ENCODE peak calls at places on chromosomes 7 and 10, in seven cellular contexts. R is thoracic aorta, J is GM23338, N is esophagus squamous epithelium, I is endothelial cell of umbilical vein, Z is H1, Q is ovary. T is an unnamed sample. For H3K4me1 and H3K36me3, the result is how much of the 10 kb centered on the place peaks cover.

GRCh38 chr7:102967798-102968197 is 55.0 kb downstream of the LRRC17 start:
- DNase-seq in R (no peak), J (no peak), N (no peak), I (no peak), Z (no peak), Q (no peak), T (no peak)

GRCh38 chr7:48108959-48109847 is 20.1 kb downstream of the UPP1 start:
- DNase-seq in R (no peak), J (no peak), N (no peak), I (no peak), Z (no peak), Q (no peak), T (no peak)

GRCh38 chr7:26490631-26491624 is 199.3 kb downstream of the SNX10 start:
- DNase-seq in R (no peak), J (no peak), N (no peak), I (no peak), Z (no peak), Q (no peak), T (no peak)

GRCh38 chr7:124929467-124930172 is at the start of gene POT1:
- DNase-seq in R (peak), J (peak), N (peak), I (peak), Z (peak), Q (peak), T (peak)

GRCh38 chr10:59383436-59383835 is 21.1 kb upstream of the FAM13C start:
- DNase-seq in R (no peak), J (no peak), N (no peak), I (no peak), Z (no peak), Q (no peak), T (no peak)

GRCh38 chr7:123916240-123916724 is 8.8 kb upstream of the SPAM1 start:
- DNase-seq in R (no peak), J (peak), N (no peak), I (peak), Z (peak), Q (no peak), T (no peak)

GRCh38 chr10:2494386-2494785 is 573.0 kb upstream of the PFKP start:
- DNase-seq in R (no peak), J (no peak), N (no peak), I (no peak), Z (no peak), Q (no peak), T (no peak)

GRCh38 chr10:100485336-100485735 is 22.5 kb downstream of the WNT8B start:
- DNase-seq in R (no peak), J (peak), N (no peak), I (peak), Z (no peak), Q (no peak), T (no peak)

GRCh38 chr7:94417261-94417660 is 22.6 kb downstream of the COL1A2 start:
- DNase-seq in R (no peak), J (no peak), N (no peak), I (no peak), Z (no peak), Q (no peak), T (no peak)

GRCh38 chr7:65503434-65504152 is 129.9 kb downstream of the ZNF92 start:
- DNase-seq in R (no peak), J (no peak), N (no peak), I (no peak), Z (no peak), Q (no peak), T (no peak)

GRCh38 chr7:30445770-30446169 is 32.8 kb downstream of the NOD1 start:
- DNase-seq in R (peak), J (peak), N (peak), I (no peak), Z (no peak), Q (peak), T (peak)

GRCh38 chr10:73553316-73553715 is 37.8 kb downstream of the USP54 start:
- DNase-seq in R (no peak), J (peak), N (no peak), I (no peak), Z (no peak), Q (no peak), T (no peak)

GRCh38 chr10:120684211-120684610 is 167.0 kb upstream of the WDR11 start:
- DNase-seq in R (no peak), J (no peak), N (no peak), I (peak), Z (no peak), Q (no peak), T (no peak)

GRCh38 chr7:85068796-85069195 is 118.1 kb downstream of the SEMA3D start:
- DNase-seq in R (no peak), J (no peak), N (no peak), I (peak), Z (no peak), Q (no peak), T (no peak)
- H3K4me1 ChIP-seq in R (under half), J (under half), N (under half), I (under half), Z (under half), Q (under half), T (under half)

DNA sequence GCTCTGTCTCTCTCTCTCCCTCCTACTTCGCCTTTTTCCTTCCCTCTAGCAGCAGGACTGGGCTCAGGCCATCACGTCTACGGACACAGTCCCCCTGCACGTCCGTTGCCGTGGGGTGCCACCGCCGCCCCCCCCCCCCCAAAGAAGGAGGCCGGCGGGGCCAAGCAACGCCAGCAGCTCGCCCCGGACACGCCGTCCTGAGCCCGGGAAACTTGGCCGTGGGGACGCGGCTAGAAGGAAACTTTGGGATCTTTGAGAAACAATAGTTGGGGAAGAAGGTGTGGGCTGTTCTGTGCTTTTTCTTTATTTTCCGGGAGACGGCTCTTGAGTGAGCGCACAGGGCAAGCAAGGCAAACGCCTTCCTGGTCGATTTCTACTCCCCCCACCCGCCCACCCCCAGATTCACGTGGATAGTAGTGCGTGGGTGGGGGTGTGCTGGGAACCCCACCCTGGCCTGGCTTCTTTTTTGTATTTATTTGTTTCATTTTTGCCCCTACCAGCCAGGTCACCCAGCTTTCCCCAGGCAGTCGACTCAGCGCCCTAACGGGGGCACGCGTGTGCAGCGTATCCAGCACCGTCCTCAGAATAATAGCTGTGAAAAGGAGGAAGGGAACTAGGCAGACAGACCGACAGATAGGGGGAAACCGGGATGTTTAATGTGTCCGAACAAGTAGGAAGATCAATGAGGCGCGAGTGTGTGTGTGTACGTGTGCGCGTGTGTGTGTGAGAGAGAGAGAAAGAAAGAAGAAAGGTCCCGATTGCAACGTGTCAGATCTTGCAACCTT is 1.4 kb downstream of the MXI1 start:
- DNase-seq in R (no peak), J (no peak), N (no peak), I (peak), Z (no peak), Q (peak), T (peak)
- H3K4me3 ChIP-seq in R (peak), J (peak), N (peak), I (peak), Z (peak), Q (peak), T (peak)

GRCh38 chr7:46786221-46786951 is 795.5 kb downstream of the TNS3 start:
- DNase-seq in R (no peak), J (peak), N (no peak), I (no peak), Z (no peak), Q (no peak), T (no peak)

GRCh38 chr7:46786995-46787394 is 794.9 kb downstream of the TNS3 start:
- DNase-seq in R (no peak), J (peak), N (no peak), I (no peak), Z (no peak), Q (no peak), T (no peak)

GRCh38 chr7:46781901-46782439 is 799.9 kb downstream of the TNS3 start:
- DNase-seq in R (no peak), J (no peak), N (no peak), I (no peak), Z (no peak), Q (no peak), T (no peak)

GRCh38 chr7:46784746-46785145 is 797.2 kb downstream of the TNS3 start:
- DNase-seq in R (no peak), J (no peak), N (no peak), I (peak), Z (no peak), Q (no peak), T (no peak)
- H3K36me3 ChIP-seq in R (under half), J (under half), N (under half), I (under half), Z (under half), Q (under half), T (under half)

DNA sequence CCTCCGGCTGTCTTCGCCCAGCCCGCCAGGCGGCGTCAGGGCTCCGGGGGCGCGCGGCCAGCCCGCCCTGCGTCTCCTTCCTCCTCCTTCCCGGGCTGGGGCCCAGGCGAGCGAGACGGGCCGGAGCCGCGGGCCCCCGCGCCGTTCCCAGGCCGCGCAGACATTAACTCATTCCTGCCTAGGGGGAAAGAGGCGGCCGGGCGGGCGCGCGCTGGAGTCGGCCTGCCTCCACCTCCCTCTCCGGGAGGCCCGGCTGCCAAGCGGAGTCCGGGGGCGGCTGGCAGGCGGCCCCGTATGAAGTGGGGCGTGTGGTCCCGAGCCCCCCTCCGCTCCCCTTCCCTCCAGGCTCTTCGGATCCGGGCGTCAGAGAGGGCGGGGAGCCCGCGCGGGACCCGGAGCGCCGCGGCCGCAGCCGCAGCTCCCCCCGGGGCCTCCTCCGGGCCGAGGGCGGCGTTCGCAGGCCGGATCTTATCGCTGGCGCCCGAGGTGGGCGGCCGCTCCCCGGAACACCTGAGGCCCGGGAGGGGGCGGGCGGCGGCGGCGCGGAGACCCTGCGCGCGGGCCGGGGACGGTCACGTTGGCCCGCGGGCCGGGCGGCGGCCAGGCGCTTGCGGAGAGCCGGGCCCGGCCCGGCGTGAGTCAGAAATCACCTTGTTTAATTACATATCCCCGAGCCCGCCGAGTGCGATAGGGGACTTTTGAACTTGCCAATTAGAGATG is 43.1 kb downstream of the LDB3 start:
- DNase-seq in R (no peak), J (peak), N (no peak), I (peak), Z (peak), Q (peak), T (peak)
- H3K4me1 ChIP-seq in R (under half), J (under half), N (under half), I (under half), Z (under half), Q (under half), T (under half)

GRCh38 chr7:55074008-55074499 is 55.2 kb downstream of the EGFR start:
- DNase-seq in R (no peak), J (peak), N (no peak), I (peak), Z (peak), Q (peak), T (no peak)
- H3K4me3 ChIP-seq in R (peak), J (no peak), N (no peak), I (no peak), Z (no peak), Q (no peak), T (no peak)

DNA sequence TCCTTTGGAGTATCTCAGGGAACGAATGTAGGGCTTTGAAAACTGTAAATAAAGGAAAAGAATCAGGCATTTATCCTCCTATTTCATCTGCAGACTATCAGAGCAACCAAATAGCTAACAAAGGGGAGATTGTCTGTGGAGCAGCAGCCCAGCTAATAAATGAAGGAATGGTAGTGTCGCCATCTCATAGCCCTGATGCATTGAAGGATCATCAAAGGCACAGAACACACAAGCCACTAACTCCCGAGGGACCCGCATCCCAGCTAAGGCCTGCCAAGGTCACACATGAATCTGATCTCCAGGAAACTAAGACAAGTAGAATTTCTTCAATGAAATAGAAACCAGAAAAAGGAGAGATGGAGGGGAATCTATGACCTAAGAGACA is 38.2 kb downstream of the CALML5 start:
- DNase-seq in R (no peak), J (no peak), N (no peak), I (no peak), Z (no peak), Q (no peak), T (no peak)
- H3K36me3 ChIP-seq in R (under half), J (under half), N (under half), I (under half), Z (under half), Q (under half), T (under half)

DNA sequence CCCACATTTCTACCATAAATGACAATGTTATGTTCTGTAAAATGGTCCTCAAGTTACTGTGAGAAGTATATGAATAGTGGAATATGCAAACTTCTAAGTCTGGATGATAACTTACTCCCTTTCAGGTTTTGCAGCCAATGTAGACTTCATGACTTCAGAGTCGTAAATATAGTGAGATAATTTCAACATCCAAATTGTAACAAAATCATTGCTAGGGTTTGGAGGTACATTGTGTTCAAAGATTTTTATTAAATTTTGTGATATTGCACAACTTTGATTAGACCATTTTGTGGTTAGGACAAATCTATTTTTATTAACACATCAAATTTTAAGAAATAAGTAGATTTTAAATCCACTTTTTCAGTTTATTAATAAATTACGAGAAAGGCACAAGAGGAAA is 270.3 kb downstream of the RNLS start:
- DNase-seq in R (no peak), J (no peak), N (no peak), I (no peak), Z (no peak), Q (no peak), T (no peak)
- H3K4me1 ChIP-seq in R (under half), J (under half), N (under half), I (under half), Z (under half), Q (under half), T (under half)

GRCh38 chr7:114415054-114415997 is 711 bp downstream of the FOXP2 start:
- DNase-seq in R (no peak), J (no peak), N (no peak), I (no peak), Z (no peak), Q (no peak), T (peak)
- H3K4me3 ChIP-seq in R (peak), J (no peak), N (peak), I (no peak), Z (no peak), Q (peak), T (peak)